ENCODE peak calls at places on chromosomes 12 and 14, in seven cellular contexts. One of them, this sample, is unnamed. For H3K27me3, the result is how much of the 10 kb centered on the place peaks cover.

GRCh38 chr14:39467889-39468524 is 35.8 kb upstream of the FBXO33 start:
- DNase-seq in adrenal gland: no peak
- DNase-seq in right lobe of liver: no peak
- DNase-seq in stomach: no peak
- DNase-seq in HL-60: peak
- DNase-seq in WERI-Rb-1: peak
- DNase-seq in AG04450: no peak
- DNase-seq in this sample: no peak

GRCh38 chr12:90978117-90978770 is 23.3 kb upstream of the CCER1 start:
- DNase-seq in AG04450: peak
- DNase-seq in adrenal gland: no peak
- DNase-seq in WERI-Rb-1: no peak
- DNase-seq in stomach: no peak
- DNase-seq in right lobe of liver: no peak
- DNase-seq in HL-60: no peak
- DNase-seq in this sample: no peak

GRCh38 chr12:6122211-6122610 is 2.3 kb downstream of the VWF start:
- DNase-seq in adrenal gland: no peak
- DNase-seq in HL-60: no peak
- DNase-seq in stomach: no peak
- DNase-seq in WERI-Rb-1: no peak
- DNase-seq in right lobe of liver: no peak
- DNase-seq in AG04450: no peak
- DNase-seq in this sample: no peak

GRCh38 chr14:71354801-71355200 is 447.5 kb downstream of the PCNX1 start:
- DNase-seq in AG04450: no peak
- DNase-seq in stomach: no peak
- DNase-seq in WERI-Rb-1: no peak
- DNase-seq in right lobe of liver: no peak
- DNase-seq in HL-60: no peak
- DNase-seq in adrenal gland: no peak
- DNase-seq in this sample: no peak

GRCh38 chr14:72000907-72001306 is 68.7 kb downstream of the RGS6 start:
- DNase-seq in adrenal gland: no peak
- DNase-seq in AG04450: no peak
- DNase-seq in WERI-Rb-1: no peak
- DNase-seq in stomach: no peak
- DNase-seq in HL-60: no peak
- DNase-seq in right lobe of liver: no peak
- DNase-seq in this sample: no peak

GRCh38 chr12:54282949-54283593 is 2.5 kb downstream of the HNRNPA1 start:
- DNase-seq in adrenal gland: no peak
- DNase-seq in WERI-Rb-1: no peak
- DNase-seq in AG04450: no peak
- DNase-seq in stomach: no peak
- DNase-seq in HL-60: peak
- DNase-seq in right lobe of liver: peak
- DNase-seq in this sample: no peak

GRCh38 chr14:106094654-106095189 is 568.3 kb downstream of the TMEM121 start:
- DNase-seq in right lobe of liver: peak
- DNase-seq in AG04450: no peak
- DNase-seq in stomach: peak
- DNase-seq in HL-60: peak
- DNase-seq in WERI-Rb-1: peak
- DNase-seq in adrenal gland: peak
- DNase-seq in this sample: no peak

GRCh38 chr14:32450919-32451675 is 122.0 kb downstream of the AKAP6 start:
- DNase-seq in right lobe of liver: no peak
- DNase-seq in adrenal gland: no peak
- DNase-seq in WERI-Rb-1: no peak
- DNase-seq in stomach: no peak
- DNase-seq in HL-60: no peak
- DNase-seq in AG04450: no peak
- DNase-seq in this sample: no peak

GRCh38 chr14:31263485-31264133 is 56.0 kb upstream of the HECTD1 start:
- DNase-seq in adrenal gland: peak
- DNase-seq in stomach: peak
- DNase-seq in WERI-Rb-1: no peak
- DNase-seq in HL-60: no peak
- DNase-seq in right lobe of liver: peak
- DNase-seq in AG04450: peak
- DNase-seq in this sample: peak

GRCh38 chr12:49827351-49828099 is 688 bp downstream of the NCKAP5L start:
- DNase-seq in right lobe of liver: peak
- DNase-seq in stomach: peak
- DNase-seq in HL-60: peak
- DNase-seq in WERI-Rb-1: peak
- DNase-seq in adrenal gland: peak
- DNase-seq in AG04450: no peak
- DNase-seq in this sample: peak

GRCh38 chr12:58087428-58088117 is 146.2 kb downstream of the ATP23 start:
- DNase-seq in adrenal gland: no peak
- DNase-seq in stomach: no peak
- DNase-seq in HL-60: no peak
- DNase-seq in WERI-Rb-1: no peak
- DNase-seq in right lobe of liver: no peak
- DNase-seq in AG04450: no peak
- DNase-seq in this sample: no peak

GRCh38 chr12:109828754-109829511 is 4.3 kb downstream of the TRPV4 start:
- DNase-seq in adrenal gland: no peak
- DNase-seq in stomach: no peak
- DNase-seq in HL-60: no peak
- DNase-seq in AG04450: no peak
- DNase-seq in right lobe of liver: no peak
- DNase-seq in WERI-Rb-1: no peak
- DNase-seq in this sample: no peak

GRCh38 chr12:116236148-116236731 is 41.3 kb downstream of the MED13L start:
- DNase-seq in WERI-Rb-1: peak
- DNase-seq in stomach: peak
- DNase-seq in AG04450: no peak
- DNase-seq in HL-60: peak
- DNase-seq in adrenal gland: peak
- DNase-seq in right lobe of liver: peak
- DNase-seq in this sample: no peak

GRCh38 chr14:56224691-56225681 is 106.8 kb downstream of the PELI2 start:
- DNase-seq in right lobe of liver: no peak
- DNase-seq in adrenal gland: no peak
- DNase-seq in stomach: peak
- DNase-seq in HL-60: no peak
- DNase-seq in WERI-Rb-1: no peak
- DNase-seq in AG04450: no peak
- DNase-seq in this sample: no peak

GRCh38 chr14:88277205-88277604 is 45.9 kb downstream of the KCNK10 start:
- DNase-seq in stomach: no peak
- DNase-seq in right lobe of liver: no peak
- DNase-seq in AG04450: no peak
- DNase-seq in HL-60: no peak
- DNase-seq in adrenal gland: no peak
- DNase-seq in WERI-Rb-1: no peak
- DNase-seq in this sample: no peak

GRCh38 chr14:69620211-69620611 is 8.8 kb downstream of the SUSD6 start:
- DNase-seq in stomach: no peak
- DNase-seq in adrenal gland: no peak
- DNase-seq in right lobe of liver: no peak
- DNase-seq in WERI-Rb-1: no peak
- DNase-seq in HL-60: peak
- DNase-seq in AG04450: no peak
- DNase-seq in this sample: no peak

GRCh38 chr12:94965982-94966381 is 37.5 kb downstream of the NDUFA12 start:
- DNase-seq in right lobe of liver: no peak
- DNase-seq in WERI-Rb-1: no peak
- DNase-seq in stomach: no peak
- DNase-seq in HL-60: no peak
- DNase-seq in AG04450: no peak
- DNase-seq in adrenal gland: no peak
- DNase-seq in this sample: no peak

GRCh38 chr14:91311284-91311662 is 66.8 kb upstream of the GPR68 start:
- DNase-seq in AG04450: no peak
- DNase-seq in HL-60: peak
- DNase-seq in right lobe of liver: no peak
- DNase-seq in WERI-Rb-1: no peak
- DNase-seq in adrenal gland: no peak
- DNase-seq in stomach: no peak
- DNase-seq in this sample: no peak

GRCh38 chr12:102459314-102459713 is 21.0 kb downstream of the IGF1 start:
- DNase-seq in WERI-Rb-1: no peak
- DNase-seq in stomach: no peak
- DNase-seq in AG04450: no peak
- DNase-seq in HL-60: no peak
- DNase-seq in adrenal gland: no peak
- DNase-seq in right lobe of liver: no peak
- DNase-seq in this sample: no peak

GRCh38 chr14:99853206-99853605 is 60.0 kb downstream of the EML1 start:
- DNase-seq in right lobe of liver: no peak
- DNase-seq in adrenal gland: peak
- DNase-seq in stomach: no peak
- DNase-seq in WERI-Rb-1: no peak
- DNase-seq in AG04450: no peak
- DNase-seq in HL-60: no peak
- DNase-seq in this sample: no peak

GRCh38 chr12:125181107-125181506 is 115.9 kb downstream of the AACS start:
- DNase-seq in right lobe of liver: no peak
- DNase-seq in HL-60: no peak
- DNase-seq in WERI-Rb-1: no peak
- DNase-seq in stomach: no peak
- DNase-seq in adrenal gland: no peak
- DNase-seq in AG04450: no peak
- DNase-seq in this sample: no peak

GRCh38 chr12:24810378-24810777 is 138.5 kb downstream of the BCAT1 start:
- DNase-seq in HL-60: no peak
- DNase-seq in AG04450: no peak
- DNase-seq in right lobe of liver: no peak
- DNase-seq in stomach: no peak
- DNase-seq in adrenal gland: no peak
- DNase-seq in WERI-Rb-1: no peak
- DNase-seq in this sample: no peak

GRCh38 chr14:75450381-75451276 is 22.8 kb downstream of the JDP2 start:
- DNase-seq in WERI-Rb-1: no peak
- DNase-seq in AG04450: no peak
- DNase-seq in stomach: peak
- DNase-seq in right lobe of liver: peak
- DNase-seq in adrenal gland: peak
- DNase-seq in HL-60: no peak
- DNase-seq in this sample: peak
- TF ChIP-seq CTCF in WERI-Rb-1: no peak
- TF ChIP-seq CTCF in AG04450: no peak
- TF ChIP-seq CTCF in stomach: no peak
- TF ChIP-seq CTCF in right lobe of liver: no peak
- TF ChIP-seq CTCF in adrenal gland: peak
- TF ChIP-seq CTCF in HL-60: no peak
- TF ChIP-seq CTCF in this sample: no peak

DNA sequence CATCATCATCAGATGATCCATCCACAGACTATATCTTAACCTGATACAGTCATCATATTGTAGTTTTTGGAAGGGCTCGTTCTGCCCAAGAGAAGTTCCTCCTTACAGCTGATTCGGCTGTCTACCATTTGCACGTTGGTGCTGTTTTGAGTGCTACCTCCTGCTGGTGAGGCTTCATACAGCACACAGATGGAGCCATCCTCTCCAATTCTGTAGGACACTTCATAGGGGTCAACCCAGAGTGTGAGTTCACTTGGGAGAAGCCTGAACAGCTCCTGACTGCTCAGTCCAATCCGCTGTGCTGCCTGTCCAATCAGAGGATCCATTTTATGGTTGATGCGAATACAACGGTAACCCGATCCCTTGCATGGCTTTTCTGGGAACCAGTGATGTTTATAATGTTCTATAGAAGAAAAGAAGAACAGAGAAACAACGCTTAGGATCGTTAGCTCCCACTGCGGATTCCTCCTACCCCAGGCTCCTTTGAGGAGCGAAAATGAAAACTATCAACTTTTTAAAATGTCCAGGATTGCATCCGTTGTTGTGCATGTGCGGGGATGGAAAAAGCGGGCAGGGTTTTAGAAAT is 1.5 kb downstream of the BTG1 start:
- DNase-seq in stomach: peak
- DNase-seq in adrenal gland: peak
- DNase-seq in right lobe of liver: peak
- DNase-seq in HL-60: peak
- DNase-seq in AG04450: peak
- DNase-seq in WERI-Rb-1: peak
- DNase-seq in this sample: peak
- H3K4me3 ChIP-seq in stomach: peak
- H3K4me3 ChIP-seq in adrenal gland: peak
- H3K4me3 ChIP-seq in right lobe of liver: peak
- H3K4me3 ChIP-seq in HL-60: peak
- H3K4me3 ChIP-seq in AG04450: peak
- H3K4me3 ChIP-seq in WERI-Rb-1: peak
- H3K4me3 ChIP-seq in this sample: peak

DNA sequence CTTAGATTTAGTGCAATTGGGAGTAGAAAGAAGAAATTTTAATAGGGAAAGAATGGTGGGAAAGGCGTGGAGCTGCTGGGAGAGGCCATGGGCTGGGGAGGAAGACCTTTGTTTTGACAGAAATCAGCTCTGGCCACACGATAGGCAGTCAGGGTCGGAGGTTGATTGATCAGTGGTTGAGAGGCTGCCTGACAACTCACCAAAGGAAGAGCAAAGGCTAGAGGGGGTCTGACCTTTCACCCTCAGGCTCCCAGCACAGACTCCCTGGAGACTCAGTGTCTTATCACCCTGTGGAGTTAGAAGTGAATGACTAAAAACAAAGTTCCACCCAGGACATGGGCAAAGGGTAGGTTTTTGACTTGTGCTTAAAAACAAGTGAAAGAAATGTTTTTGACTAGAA is 18.0 kb upstream of the NKX2-8 start:
- DNase-seq in AG04450: no peak
- DNase-seq in stomach: no peak
- DNase-seq in right lobe of liver: no peak
- DNase-seq in adrenal gland: no peak
- DNase-seq in WERI-Rb-1: no peak
- DNase-seq in HL-60: no peak
- DNase-seq in this sample: no peak
- H3K27me3 ChIP-seq in AG04450: under half
- H3K27me3 ChIP-seq in stomach: under half
- H3K27me3 ChIP-seq in right lobe of liver: under half
- H3K27me3 ChIP-seq in adrenal gland: under half
- H3K27me3 ChIP-seq in WERI-Rb-1: half or more
- H3K27me3 ChIP-seq in HL-60: under half
- H3K27me3 ChIP-seq in this sample: under half

DNA sequence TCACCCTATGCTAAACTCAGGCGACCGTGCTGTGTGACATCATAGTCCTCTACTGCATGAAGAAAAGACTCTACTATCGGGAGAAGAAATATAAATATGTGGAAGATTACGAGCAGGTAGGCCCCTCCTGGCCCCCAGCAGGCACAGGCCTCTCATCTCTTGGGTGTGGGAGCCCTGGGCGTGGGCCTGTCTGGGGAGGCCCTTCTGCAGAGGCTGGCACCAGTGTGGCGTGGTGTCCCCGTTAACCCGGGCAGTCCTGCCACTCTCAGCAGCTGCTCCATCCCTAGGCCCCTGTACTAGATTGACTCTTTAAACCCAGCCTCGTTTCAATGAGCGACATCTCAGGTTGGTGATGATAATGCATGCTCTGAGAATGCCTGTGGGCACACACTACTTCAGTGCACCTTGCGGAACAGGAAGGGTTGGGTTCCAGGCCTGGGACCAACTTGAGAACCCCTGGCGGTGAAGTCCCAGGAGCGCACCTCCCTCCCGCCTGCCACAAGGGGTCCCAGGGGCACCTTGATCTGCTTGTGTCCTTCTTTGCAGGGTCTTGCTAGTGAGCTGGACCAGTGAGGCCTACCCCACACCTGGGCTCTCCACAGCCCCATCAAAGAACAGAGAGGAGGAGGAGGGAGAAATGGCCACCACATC is 23.2 kb downstream of the P2RX4 start:
- DNase-seq in adrenal gland: no peak
- DNase-seq in WERI-Rb-1: no peak
- DNase-seq in stomach: no peak
- DNase-seq in HL-60: no peak
- DNase-seq in right lobe of liver: no peak
- DNase-seq in AG04450: no peak
- DNase-seq in this sample: no peak
- TF ChIP-seq CTCF in adrenal gland: no peak
- TF ChIP-seq CTCF in WERI-Rb-1: peak
- TF ChIP-seq CTCF in stomach: no peak
- TF ChIP-seq CTCF in HL-60: no peak
- TF ChIP-seq CTCF in right lobe of liver: no peak
- TF ChIP-seq CTCF in AG04450: no peak
- TF ChIP-seq CTCF in this sample: no peak

This sample was measured in lung.